ENCODE peak calls at places on chromosomes 6 and 20, in six cellular contexts. F is A673, X is colonic mucosa, R is aorta, D is GM23338, J is IMR-90. V is an unnamed sample.

GRCh38 chr6:105982761-105983600 is 103.2 kb upstream of the PRDM1 start:
- DNase-seq in R (no peak), X (peak), D (no peak), F (no peak), J (no peak), V (no peak)

GRCh38 chr6:84766796-84767590 is 2.6 kb upstream of the TBX18 start:
- DNase-seq in R (no peak), J (no peak), X (no peak), D (peak), F (no peak), V (no peak)

GRCh38 chr6:150894935-150895686 is 29.6 kb downstream of the MTHFD1L start:
- DNase-seq in R (no peak), X (no peak), F (peak), D (no peak), J (peak), V (peak)

GRCh38 chr6:108113557-108114519 is 39.3 kb upstream of the OSTM1 start:
- DNase-seq in X (no peak), J (peak), D (peak), R (no peak), F (peak), V (peak)

GRCh38 chr6:87742106-87742505 is 40.1 kb upstream of the AKIRIN2 start:
- DNase-seq in D (no peak), R (peak), X (no peak), J (no peak), F (no peak), V (no peak)

GRCh38 chr6:120945905-120946594 is 388.2 kb downstream of the TBC1D32 start:
- DNase-seq in R (no peak), J (no peak), F (no peak), D (no peak), X (no peak), V (no peak)

GRCh38 chr6:157661652-157662051 is 161.4 kb upstream of the SNX9 start:
- DNase-seq in X (no peak), D (no peak), R (no peak), J (no peak), F (no peak), V (no peak)

GRCh38 chr6:33590531-33591198 is 10.6 kb upstream of the BAK1 start:
- DNase-seq in J (no peak), F (no peak), R (no peak), X (peak), D (no peak), V (no peak)

GRCh38 chr20:63911171-63911570 is 16.2 kb downstream of the DNAJC5 start:
- DNase-seq in X (peak), F (no peak), J (peak), D (no peak), R (peak), V (no peak)

GRCh38 chr6:41568202-41568584 is 22.0 kb downstream of the FOXP4 start:
- DNase-seq in F (no peak), X (no peak), D (no peak), R (no peak), J (no peak), V (no peak)

GRCh38 chr6:41571066-41571780 is 25.0 kb downstream of the FOXP4 start:
- DNase-seq in R (no peak), F (peak), X (no peak), D (no peak), J (no peak), V (no peak)

GRCh38 chr6:41570270-41570615 is 24.1 kb downstream of the FOXP4 start:
- DNase-seq in F (no peak), J (no peak), D (peak), R (no peak), X (no peak), V (peak)

GRCh38 chr6:41566961-41567360 is 20.8 kb downstream of the FOXP4 start:
- DNase-seq in J (no peak), X (no peak), R (no peak), F (no peak), D (no peak), V (no peak)

GRCh38 chr6:41568585-41569384 is 22.6 kb downstream of the FOXP4 start:
- DNase-seq in D (no peak), F (no peak), J (peak), X (no peak), R (no peak), V (no peak)
- H3K27ac ChIP-seq in D (no peak), F (no peak), J (no peak), X (no peak), R (no peak), V (no peak)

GRCh38 chr6:15351631-15352030 is 105.8 kb downstream of the JARID2 start:
- DNase-seq in J (peak), R (peak), X (peak), F (no peak), D (no peak), V (no peak)
- H3K27ac ChIP-seq in J (no peak), R (no peak), X (no peak), F (no peak), D (peak), V (no peak)

GRCh38 chr20:37298190-37298939 is 8.9 kb downstream of the MANBAL start:
- DNase-seq in J (peak), F (no peak), R (peak), X (no peak), D (no peak), V (no peak)

GRCh38 chr20:37302981-37303380 is 13.5 kb downstream of the MANBAL start:
- DNase-seq in D (no peak), F (no peak), J (no peak), R (no peak), X (no peak), V (no peak)

GRCh38 chr20:37301120-37301519 is 11.7 kb downstream of the MANBAL start:
- DNase-seq in R (no peak), J (no peak), D (no peak), X (no peak), F (no peak), V (no peak)

GRCh38 chr20:37297066-37297736 is 7.7 kb downstream of the MANBAL start:
- DNase-seq in F (no peak), X (no peak), R (peak), D (no peak), J (peak), V (no peak)

DNA sequence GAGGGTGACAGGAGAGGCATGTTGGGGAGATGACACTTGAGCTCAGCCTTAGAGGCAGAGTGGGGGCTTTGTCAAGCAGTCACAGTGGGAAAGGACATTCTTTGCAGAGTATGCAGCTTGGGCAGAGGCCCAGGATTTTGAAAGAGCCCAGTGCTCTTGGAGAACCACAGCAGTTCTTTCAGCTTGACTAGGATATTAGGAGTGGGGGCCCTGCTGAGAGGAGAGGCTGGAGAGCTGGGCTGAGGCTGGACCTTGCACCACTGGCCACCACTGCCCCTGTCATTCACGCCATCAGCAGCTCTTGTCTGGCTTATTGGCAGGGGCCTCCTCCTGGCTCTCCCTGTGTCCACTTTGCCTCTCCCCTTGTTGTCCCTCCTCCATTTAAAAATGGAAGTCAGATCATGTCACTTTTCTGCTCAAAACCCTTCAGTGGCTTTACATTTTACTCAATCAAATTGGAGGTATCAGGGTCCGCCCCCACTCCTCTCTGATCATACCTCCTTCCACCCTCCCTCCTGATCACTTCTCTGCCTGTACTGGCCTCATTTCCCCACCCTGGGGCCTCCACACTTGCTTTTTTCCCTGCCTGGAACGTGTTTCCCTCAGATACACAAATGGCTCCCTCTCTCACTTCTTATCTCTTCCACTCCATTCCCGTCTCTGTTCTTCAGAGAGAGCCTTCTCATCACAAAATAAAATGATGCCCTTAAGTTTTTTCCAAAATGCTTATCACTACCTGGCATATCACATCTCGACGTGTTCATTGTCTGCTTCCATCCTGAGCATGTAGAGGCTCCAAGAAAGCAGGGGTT is 10.5 kb downstream of the MANBAL start:
- DNase-seq in R (peak), D (no peak), J (peak), F (no peak), X (no peak), V (no peak)
- H3K27ac ChIP-seq in R (peak), D (no peak), J (peak), F (no peak), X (no peak), V (no peak)

DNA sequence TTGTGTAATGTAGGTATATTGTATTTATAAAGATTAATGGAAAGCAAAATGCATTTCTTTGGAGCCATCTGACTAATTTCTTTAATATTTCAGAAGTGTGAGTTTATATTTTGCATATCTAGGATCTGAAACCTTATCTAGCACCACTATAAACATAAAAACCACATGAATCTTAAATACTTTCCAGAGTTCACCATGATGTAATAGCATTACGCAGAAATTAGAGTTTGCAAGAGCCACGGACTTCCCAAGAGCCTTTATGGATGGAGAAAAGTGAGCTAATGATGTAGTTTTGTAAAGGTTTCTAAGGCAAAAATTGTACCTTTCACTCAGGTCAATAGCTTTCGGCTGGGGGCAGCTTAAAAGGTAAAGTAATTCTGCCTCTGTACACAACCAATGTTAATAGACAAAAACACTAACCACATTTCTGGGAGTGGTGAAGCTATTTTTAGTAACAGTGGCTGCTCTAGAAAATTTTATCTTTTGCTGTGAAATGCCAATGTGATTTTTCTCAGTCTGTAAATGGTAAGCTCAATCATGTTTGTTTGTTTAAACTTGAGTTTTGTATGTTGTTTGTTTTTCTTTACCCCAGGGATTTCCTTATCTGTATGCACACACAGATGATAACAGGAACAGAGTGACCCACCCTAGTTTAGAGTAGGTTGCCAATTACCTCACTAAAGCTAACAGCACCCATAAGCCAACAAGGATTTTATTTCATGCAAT is 80.5 kb downstream of the FILIP1 start:
- DNase-seq in D (no peak), X (no peak), J (peak), F (no peak), R (no peak), V (no peak)
- H3K27ac ChIP-seq in D (no peak), X (no peak), J (no peak), F (no peak), R (no peak), V (no peak)

DNA sequence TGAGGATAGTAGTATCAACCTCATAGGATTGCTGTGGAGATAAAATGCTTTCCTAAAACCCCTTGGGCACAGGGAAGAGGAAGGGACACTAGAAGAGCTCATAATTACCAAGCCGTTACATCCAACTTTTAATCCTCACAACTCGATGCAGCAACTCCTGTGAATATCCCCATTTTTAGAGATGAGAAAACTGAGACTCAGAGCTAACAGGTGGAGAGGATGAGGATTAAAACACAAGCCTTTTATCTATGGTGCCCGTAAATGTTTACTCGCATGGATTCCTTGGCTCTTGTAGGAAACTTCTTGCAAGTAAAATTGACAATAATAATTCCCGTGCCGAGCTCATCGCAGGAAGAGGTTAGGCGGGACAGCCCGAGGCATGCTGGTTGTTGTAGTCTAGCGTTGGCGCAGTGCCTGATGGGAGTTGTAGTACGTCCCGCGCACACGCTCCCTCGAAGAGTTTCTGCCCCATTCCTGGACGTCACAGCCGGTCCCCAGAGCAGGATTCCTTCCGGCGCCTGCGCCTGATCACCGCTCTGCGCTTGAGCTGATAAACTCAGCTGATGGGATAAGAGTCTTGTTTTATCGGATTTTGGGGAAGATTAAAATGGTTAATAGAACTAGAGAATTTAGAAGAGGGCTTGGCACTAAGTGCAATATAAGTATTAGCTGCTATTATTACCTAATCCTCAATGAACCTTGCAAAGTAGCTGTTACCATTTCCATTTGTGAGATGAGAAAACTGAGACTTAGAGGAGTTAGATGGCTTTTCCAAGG is 2.8 kb upstream of the UBE2V1 start:
- DNase-seq in R (peak), J (peak), D (peak), X (peak), F (peak), V (peak)
- H3K27ac ChIP-seq in R (no peak), J (peak), D (no peak), X (no peak), F (peak), V (no peak)

DNA sequence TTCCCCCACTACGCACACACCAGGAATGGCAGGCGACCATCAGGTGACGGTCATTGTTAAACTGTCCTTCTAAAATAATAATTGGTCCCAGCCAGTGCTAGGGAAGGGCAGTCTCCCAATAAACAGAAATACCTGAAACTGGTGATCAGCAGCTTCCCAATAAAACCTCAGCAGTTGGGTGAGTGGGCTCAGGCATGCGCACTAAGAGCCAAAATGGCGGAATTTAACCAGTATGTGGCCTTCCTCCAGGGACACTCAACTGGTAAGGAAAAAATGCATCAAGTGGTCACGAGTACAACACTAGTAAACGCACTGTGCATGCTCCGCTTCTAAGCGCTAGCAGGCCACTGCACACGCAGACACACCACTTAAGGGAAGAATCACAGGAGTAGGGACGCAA is 34.8 kb downstream of the F13A1 start:
- DNase-seq in D (no peak), R (no peak), F (no peak), X (no peak), J (no peak), V (no peak)
- H3K27ac ChIP-seq in D (no peak), R (no peak), F (no peak), X (no peak), J (no peak), V (no peak)

V was measured in SJCRH30.